ENCODE peak calls at places on chromosomes 2 and 18, in seven cellular contexts. B, L, A, D, O, Q and R are unnamed samples.

GRCh38 chr2:68734688-68735525 is at the start of gene ARHGAP25:
- DNase-seq in L (no peak), B (no peak), O (peak; percentile 69), Q (no peak), A (no peak), D (no peak), R (no peak)

GRCh38 chr18:46315187-46315586 is 211.0 kb downstream of the HAUS1 start:
- DNase-seq in O (no peak), D (no peak), A (no peak), L (no peak), B (no peak), Q (no peak), R (no peak)

GRCh38 chr2:20917724-20918572 is 95.0 kb upstream of the LDAH start:
- DNase-seq in D (no peak), L (no peak), A (no peak), O (no peak), Q (no peak), B (no peak), R (no peak)

GRCh38 chr18:63773616-63774015 is 1.6 kb upstream of the SERPINB7 start:
- DNase-seq in D (no peak), Q (no peak), L (no peak), B (no peak), A (no peak), O (no peak), R (no peak)

GRCh38 chr2:203819434-203820133 is 48.0 kb upstream of the CTLA4 start:
- DNase-seq in D (no peak), Q (peak; percentile 97), L (no peak), A (no peak), O (no peak), B (no peak), R (no peak)

GRCh38 chr18:4004176-4004829 is 450.8 kb downstream of the DLGAP1 start:
- DNase-seq in L (no peak), Q (no peak), D (no peak), A (no peak), O (no peak), B (no peak), R (no peak)

GRCh38 chr2:169528271-169528701 is 18.8 kb downstream of the KLHL41 start:
- DNase-seq in L (peak; percentile 48), O (peak; percentile 45), Q (peak; percentile 65), D (peak; percentile 9), A (peak; percentile 8), B (peak; percentile 78), R (peak; percentile 13)

GRCh38 chr18:2968559-2968958 is 44.4 kb downstream of the LPIN2 start:
- DNase-seq in A (no peak), Q (no peak), L (no peak), D (no peak), B (no peak), O (no peak), R (no peak)

GRCh38 chr2:64987963-64988419 is 1.2 kb upstream of the SLC1A4 start:
- DNase-seq in A (no peak), B (no peak), Q (peak; percentile 74), D (no peak), O (peak; percentile 59), L (no peak), R (no peak)

GRCh38 chr2:100742884-100743283 is 77.1 kb upstream of the NPAS2 start:
- DNase-seq in Q (peak; percentile 27), A (no peak), L (peak; percentile 13), B (no peak), D (no peak), O (no peak), R (no peak)

GRCh38 chr18:6959110-6959509 is 158.5 kb downstream of the LAMA1 start:
- DNase-seq in Q (no peak), B (no peak), O (no peak), A (no peak), D (no peak), L (no peak), R (no peak)

GRCh38 chr2:175207741-175208438 is 26.4 kb upstream of the ATP5MC3 start:
- DNase-seq in B (no peak), D (no peak), L (no peak), Q (no peak), O (no peak), A (no peak), R (no peak)

GRCh38 chr2:1771626-1772280 is 27.4 kb upstream of the PXDN start:
- DNase-seq in D (no peak), Q (no peak), B (no peak), O (no peak), A (no peak), L (no peak), R (no peak)

GRCh38 chr2:63881208-63881607 is 39.5 kb downstream of the UGP2 start:
- DNase-seq in B (no peak), A (no peak), L (no peak), O (no peak), Q (no peak), D (no peak), R (no peak)

GRCh38 chr18:36532394-36532793 is 234.9 kb downstream of the FHOD3 start:
- DNase-seq in B (no peak), O (no peak), A (no peak), L (no peak), D (no peak), Q (no peak), R (no peak)

GRCh38 chr18:77059294-77059916 is 73.2 kb downstream of the MBP start:
- DNase-seq in Q (peak; percentile 65), A (no peak), D (no peak), O (no peak), L (peak; percentile 67), B (peak; percentile 54), R (no peak)

GRCh38 chr2:216047417-216047816 is 34.1 kb upstream of the MREG start:
- DNase-seq in L (no peak), O (no peak), D (no peak), A (no peak), B (no peak), Q (no peak), R (no peak)

GRCh38 chr2:179275280-179276013 is 10.8 kb upstream of the SESTD1 start:
- DNase-seq in D (no peak), B (no peak), Q (peak; percentile 60), O (no peak), A (no peak), L (no peak), R (no peak)

GRCh38 chr2:45578056-45578843 is 32.8 kb downstream of the SRBD1 start:
- DNase-seq in Q (peak; percentile 42), L (peak; percentile 52), O (no peak), D (no peak), B (peak; percentile 43), A (no peak), R (no peak)

GRCh38 chr2:10547011-10547410 is 98.9 kb upstream of the ODC1 start:
- DNase-seq in O (no peak), D (no peak), A (no peak), B (no peak), L (no peak), Q (no peak), R (no peak)

GRCh38 chr2:177806025-177806424 is 266.6 kb downstream of the PDE11A start:
- DNase-seq in D (no peak), B (no peak), O (no peak), Q (no peak), A (no peak), L (no peak), R (no peak)

GRCh38 chr2:56170988-56171387 is 12.8 kb upstream of the CCDC85A start:
- DNase-seq in A (no peak), L (no peak), O (no peak), Q (no peak), D (no peak), B (no peak), R (no peak)

GRCh38 chr2:218865999-218866398 is 6.4 kb downstream of the WNT6 start:
- DNase-seq in L (no peak), B (no peak), O (no peak), Q (no peak), A (no peak), D (no peak), R (no peak)

GRCh38 chr2:200362202-200362917 is 55.9 kb downstream of the SPATS2L start:
- DNase-seq in L (no peak), D (no peak), Q (no peak), B (no peak), O (no peak), A (no peak), R (no peak)
- TF ChIP-seq TAF1 in L (no peak), D (no peak), Q (no peak), B (no peak), O (no peak), A (no peak), R (no peak)

DNA sequence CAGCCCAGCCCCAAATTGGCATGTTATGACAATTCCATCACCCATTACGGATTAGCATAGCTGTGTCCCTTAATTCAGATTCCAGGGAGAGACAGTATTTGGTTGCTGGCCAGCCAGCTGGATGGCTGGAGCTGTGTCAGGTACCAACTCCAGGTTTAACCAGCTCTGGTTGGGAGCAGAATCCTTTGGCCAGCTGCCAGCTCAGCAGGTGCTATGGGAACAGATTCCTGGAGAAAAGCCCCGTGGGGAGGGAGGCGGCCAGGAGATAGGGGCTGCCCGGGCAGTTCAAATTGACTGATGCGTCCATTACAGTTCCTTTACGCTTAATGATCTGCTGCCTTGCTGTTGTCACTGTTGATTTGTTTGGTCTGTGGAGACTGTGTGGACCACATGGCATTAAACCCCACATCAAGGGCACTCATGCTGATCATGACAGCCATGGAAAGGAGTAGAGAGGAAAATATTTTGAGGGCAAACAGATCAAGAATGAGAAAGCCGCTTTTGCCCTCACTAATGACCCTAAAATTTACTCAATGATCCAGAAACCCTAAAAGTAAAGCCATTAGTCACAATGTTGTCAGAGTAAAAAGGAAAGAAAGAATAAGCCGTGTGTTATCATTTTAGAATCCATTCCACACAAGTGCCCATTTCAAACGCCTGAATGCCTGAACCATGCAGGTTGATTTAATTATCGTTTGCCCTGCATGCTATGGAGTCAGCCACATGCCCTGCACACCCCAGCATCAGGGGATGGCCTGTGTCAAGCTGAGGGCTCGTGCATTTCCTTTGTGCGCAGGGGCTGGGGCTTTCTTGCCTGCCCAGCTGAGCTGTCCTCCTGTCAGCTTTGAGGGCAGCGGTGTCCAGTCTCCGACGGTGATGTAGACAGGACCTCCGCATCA is 200.1 kb downstream of the TSN start:
- DNase-seq in Q (no peak), O (no peak), D (no peak), B (no peak), A (no peak), L (peak; percentile 56), R (no peak)
- TF ChIP-seq TAF1 in Q (no peak), O (no peak), D (no peak), B (no peak), A (no peak), L (no peak), R (no peak)

GRCh38 chr2:193141-193552 is 70.7 kb downstream of the SH3YL1 start:
- DNase-seq in D (no peak), B (no peak), L (no peak), O (peak; percentile 57), Q (no peak), A (no peak), R (no peak)
- TF ChIP-seq TAF1 in D (no peak), B (no peak), L (no peak), O (no peak), Q (no peak), A (no peak), R (no peak)

DNA sequence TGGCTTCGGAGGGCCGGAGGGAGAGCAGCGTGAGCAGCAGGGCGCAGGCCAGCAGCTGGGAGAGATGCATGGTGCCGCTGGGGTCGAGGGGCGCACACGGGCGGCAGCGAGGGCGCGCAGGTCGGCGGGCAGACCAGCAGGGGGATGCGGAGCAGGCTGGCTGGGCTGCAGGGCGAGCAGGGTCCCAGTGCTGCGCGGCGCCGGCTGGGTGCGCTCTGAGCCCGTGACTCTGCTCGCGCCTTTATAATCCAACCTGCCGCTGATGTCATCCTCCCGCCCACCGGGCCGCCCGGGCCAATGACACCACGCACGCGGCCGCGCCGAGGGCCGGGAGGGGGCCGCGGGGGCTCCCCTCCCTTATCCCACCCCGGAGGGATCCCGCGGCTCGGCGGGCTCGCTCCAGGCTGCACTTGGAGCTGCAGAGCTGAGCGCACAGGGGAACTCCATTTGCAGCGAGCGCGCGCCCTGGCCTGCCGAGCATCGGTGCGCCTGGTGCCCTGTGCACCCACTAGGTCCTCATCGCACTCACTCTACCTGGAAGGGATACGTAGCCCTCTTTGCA is at the start of gene NPPC:
- DNase-seq in D (no peak), L (peak; percentile 93), B (peak; percentile 66), A (peak; percentile 81), Q (peak; percentile 62), O (no peak), R (peak; percentile 62)
- TF ChIP-seq TAF1 in D (peak; percentile 76), L (no peak), B (no peak), A (no peak), Q (no peak), O (no peak), R (no peak)